ENCODE peak calls at places on chromosomes 16 and 17, in eight cellular contexts. D is osteocyte; Y is effector CD4-positive, alpha-beta T cell; O is stromal cell of bone marrow; A is foreskin keratinocyte; P is left ventricle myocardium superior; V is NCI-H1105 treated with DMSO at 0.1 percent for 48 hours; Q is stimulated activated CD8-positive, alpha-beta memory T cell treated with anti-CD3 and anti-CD28 coated beads, Interleukin-4, amount 100 ng/mL, for 1 hour. M is an unnamed sample.

GRCh38 chr16:14042706-14043105 is 28.4 kb upstream of the MRTFB start:
- DNase-seq in D (no peak), Y (no peak), O (no peak), A (no peak), P (no peak), V (no peak), Q (no peak), M (no peak)

GRCh38 chr17:38355256-38355655 is 3.6 kb downstream of the SOCS7 start:
- DNase-seq in D (no peak), Y (no peak), O (no peak), A (no peak), P (no peak), V (no peak), Q (no peak), M (no peak)

GRCh38 chr17:1186214-1186820 is 6.5 kb upstream of the ABR start:
- DNase-seq in D (no peak), Y (no peak), O (no peak), A (peak), P (peak), V (no peak), Q (no peak), M (no peak)

GRCh38 chr17:1030684-1031557 is 34.0 kb downstream of the TIMM22 start:
- DNase-seq in D (no peak), Y (no peak), O (no peak), A (no peak), P (peak), V (no peak), Q (no peak), M (no peak)

GRCh38 chr17:69326302-69327059 is 452 bp downstream of the ABCA5 start:
- DNase-seq in D (no peak), Y (no peak), O (no peak), A (peak), P (no peak), V (peak), Q (no peak), M (peak)

GRCh38 chr17:27457731-27458523 is 1.7 kb downstream of the KSR1 start:
- DNase-seq in D (no peak), Y (no peak), O (no peak), A (no peak), P (no peak), V (peak), Q (no peak), M (peak)

GRCh38 chr16:23941963-23942564 is 106.3 kb downstream of the PRKCB start:
- DNase-seq in D (no peak), Y (no peak), O (no peak), A (no peak), P (no peak), V (no peak), Q (no peak), M (no peak)

GRCh38 chr17:34307110-34307509 is 12.1 kb upstream of the CCL8 start:
- DNase-seq in D (peak), Y (no peak), O (peak), A (no peak), P (peak), V (no peak), Q (no peak), M (no peak)

GRCh38 chr17:69960755-69961154 is 114.3 kb upstream of the KCNJ16 start:
- DNase-seq in D (no peak), Y (no peak), O (no peak), A (no peak), P (peak), V (peak), Q (no peak), M (no peak)

GRCh38 chr16:55062446-55062845 is 131.8 kb downstream of the IRX5 start:
- DNase-seq in D (no peak), Y (no peak), O (peak), A (no peak), P (no peak), V (no peak), Q (no peak), M (no peak)

GRCh38 chr16:75114179-75114945 is 2.2 kb downstream of the LDHD start:
- DNase-seq in D (no peak), Y (no peak), O (no peak), A (no peak), P (peak), V (no peak), Q (no peak), M (no peak)

GRCh38 chr16:66344533-66345145 is 21.9 kb upstream of the CDH5 start:
- DNase-seq in D (no peak), Y (peak), O (no peak), A (no peak), P (no peak), V (no peak), Q (peak), M (peak)

GRCh38 chr16:57999971-58000705 is at the start of gene ZNF319:
- DNase-seq in D (no peak), Y (peak), O (no peak), A (no peak), P (no peak), V (no peak), Q (no peak), M (no peak)

M was measured in lung microvascular endothelial cell.